ENCODE peak calls at places on chromosome 12, in six cellular contexts. One of them, this sample, is unnamed.

GRCh38 chr12:1932264-1932777 is 13.9 kb upstream of the CACNA2D4 start:
- DNase-seq in body of pancreas: peak
- DNase-seq in activated T-cell treated with anti-CD3 and anti-CD28 coated beads for 1 hour: no peak
- DNase-seq in neural progenitor cell: no peak
- DNase-seq in AG10803: peak
- DNase-seq in GF-D8: peak
- DNase-seq in this sample: no peak

GRCh38 chr12:82527165-82527780 is 159.4 kb upstream of the TMTC2 start:
- DNase-seq in activated T-cell treated with anti-CD3 and anti-CD28 coated beads for 1 hour: no peak
- DNase-seq in GF-D8: no peak
- DNase-seq in neural progenitor cell: peak
- DNase-seq in body of pancreas: peak
- DNase-seq in AG10803: peak
- DNase-seq in this sample: no peak

GRCh38 chr12:59811991-59812390 is 216.2 kb downstream of the SLC16A7 start:
- DNase-seq in AG10803: no peak
- DNase-seq in activated T-cell treated with anti-CD3 and anti-CD28 coated beads for 1 hour: no peak
- DNase-seq in body of pancreas: peak
- DNase-seq in GF-D8: no peak
- DNase-seq in neural progenitor cell: no peak
- DNase-seq in this sample: no peak

GRCh38 chr12:28958553-28959195 is 190.4 kb upstream of the FAR2 start:
- DNase-seq in AG10803: peak
- DNase-seq in activated T-cell treated with anti-CD3 and anti-CD28 coated beads for 1 hour: no peak
- DNase-seq in GF-D8: no peak
- DNase-seq in neural progenitor cell: no peak
- DNase-seq in body of pancreas: no peak
- DNase-seq in this sample: no peak

GRCh38 chr12:130478786-130479185 is 141.1 kb downstream of the PIWIL1 start:
- DNase-seq in GF-D8: no peak
- DNase-seq in activated T-cell treated with anti-CD3 and anti-CD28 coated beads for 1 hour: no peak
- DNase-seq in neural progenitor cell: no peak
- DNase-seq in body of pancreas: no peak
- DNase-seq in AG10803: no peak
- DNase-seq in this sample: no peak

GRCh38 chr12:109356586-109356985 is 8.9 kb downstream of the MYO1H start:
- DNase-seq in activated T-cell treated with anti-CD3 and anti-CD28 coated beads for 1 hour: no peak
- DNase-seq in neural progenitor cell: no peak
- DNase-seq in AG10803: no peak
- DNase-seq in GF-D8: no peak
- DNase-seq in body of pancreas: no peak
- DNase-seq in this sample: no peak

GRCh38 chr12:44525806-44526654 is 350.1 kb downstream of the NELL2 start:
- DNase-seq in GF-D8: no peak
- DNase-seq in neural progenitor cell: no peak
- DNase-seq in body of pancreas: no peak
- DNase-seq in AG10803: no peak
- DNase-seq in activated T-cell treated with anti-CD3 and anti-CD28 coated beads for 1 hour: no peak
- DNase-seq in this sample: no peak

GRCh38 chr12:55738113-55739024 is 4.6 kb upstream of the GDF11 start:
- DNase-seq in GF-D8: peak
- DNase-seq in activated T-cell treated with anti-CD3 and anti-CD28 coated beads for 1 hour: peak
- DNase-seq in neural progenitor cell: peak
- DNase-seq in body of pancreas: peak
- DNase-seq in AG10803: peak
- DNase-seq in this sample: peak

GRCh38 chr12:28463396-28463795 is 273.1 kb downstream of the CCDC91 start:
- DNase-seq in AG10803: no peak
- DNase-seq in body of pancreas: no peak
- DNase-seq in neural progenitor cell: no peak
- DNase-seq in GF-D8: no peak
- DNase-seq in activated T-cell treated with anti-CD3 and anti-CD28 coated beads for 1 hour: no peak
- DNase-seq in this sample: no peak

GRCh38 chr12:22231836-22232235 is 102.7 kb downstream of the ST8SIA1 start:
- DNase-seq in neural progenitor cell: peak
- DNase-seq in AG10803: no peak
- DNase-seq in GF-D8: no peak
- DNase-seq in activated T-cell treated with anti-CD3 and anti-CD28 coated beads for 1 hour: no peak
- DNase-seq in body of pancreas: no peak
- DNase-seq in this sample: no peak

GRCh38 chr12:27592548-27592947 is 68.5 kb downstream of the PPFIBP1 start:
- DNase-seq in activated T-cell treated with anti-CD3 and anti-CD28 coated beads for 1 hour: no peak
- DNase-seq in GF-D8: no peak
- DNase-seq in neural progenitor cell: no peak
- DNase-seq in AG10803: peak
- DNase-seq in body of pancreas: peak
- DNase-seq in this sample: no peak

GRCh38 chr12:111255261-111255660 is 113.6 kb downstream of the PHETA1 start:
- DNase-seq in activated T-cell treated with anti-CD3 and anti-CD28 coated beads for 1 hour: no peak
- DNase-seq in AG10803: no peak
- DNase-seq in GF-D8: no peak
- DNase-seq in neural progenitor cell: no peak
- DNase-seq in body of pancreas: no peak
- DNase-seq in this sample: no peak

GRCh38 chr12:93497456-93497855 is 30.1 kb downstream of the MRPL42 start:
- DNase-seq in body of pancreas: no peak
- DNase-seq in AG10803: no peak
- DNase-seq in activated T-cell treated with anti-CD3 and anti-CD28 coated beads for 1 hour: no peak
- DNase-seq in neural progenitor cell: no peak
- DNase-seq in GF-D8: no peak
- DNase-seq in this sample: no peak

GRCh38 chr12:112839386-112839972 is 47.9 kb downstream of the RPH3A start:
- DNase-seq in GF-D8: no peak
- DNase-seq in activated T-cell treated with anti-CD3 and anti-CD28 coated beads for 1 hour: no peak
- DNase-seq in neural progenitor cell: no peak
- DNase-seq in AG10803: peak
- DNase-seq in body of pancreas: no peak
- DNase-seq in this sample: peak

GRCh38 chr12:77667101-77667500 is 163.6 kb upstream of the NAV3 start:
- DNase-seq in GF-D8: no peak
- DNase-seq in neural progenitor cell: no peak
- DNase-seq in AG10803: no peak
- DNase-seq in body of pancreas: no peak
- DNase-seq in activated T-cell treated with anti-CD3 and anti-CD28 coated beads for 1 hour: no peak
- DNase-seq in this sample: peak

GRCh38 chr12:81668475-81668874 is 90.7 kb downstream of the PPFIA2 start:
- DNase-seq in activated T-cell treated with anti-CD3 and anti-CD28 coated beads for 1 hour: no peak
- DNase-seq in GF-D8: no peak
- DNase-seq in AG10803: peak
- DNase-seq in neural progenitor cell: no peak
- DNase-seq in body of pancreas: no peak
- DNase-seq in this sample: peak

GRCh38 chr12:109477185-109477962 is at the start of the genes KCTD10 and UBE3B:
- DNase-seq in neural progenitor cell: peak
- DNase-seq in AG10803: peak
- DNase-seq in activated T-cell treated with anti-CD3 and anti-CD28 coated beads for 1 hour: peak
- DNase-seq in body of pancreas: peak
- DNase-seq in GF-D8: peak
- DNase-seq in this sample: peak

GRCh38 chr12:22729898-22730443 is 105.0 kb downstream of the ETNK1 start:
- DNase-seq in neural progenitor cell: no peak
- DNase-seq in activated T-cell treated with anti-CD3 and anti-CD28 coated beads for 1 hour: no peak
- DNase-seq in body of pancreas: no peak
- DNase-seq in GF-D8: no peak
- DNase-seq in AG10803: peak
- DNase-seq in this sample: peak

GRCh38 chr12:55830601-55831406 is 1.4 kb upstream of the DNAJC14 start:
- DNase-seq in neural progenitor cell: peak
- DNase-seq in activated T-cell treated with anti-CD3 and anti-CD28 coated beads for 1 hour: peak
- DNase-seq in GF-D8: no peak
- DNase-seq in body of pancreas: peak
- DNase-seq in AG10803: peak
- DNase-seq in this sample: peak

GRCh38 chr12:130538343-130539095 is 177.6 kb downstream of the RIMBP2 start:
- DNase-seq in GF-D8: no peak
- DNase-seq in body of pancreas: no peak
- DNase-seq in activated T-cell treated with anti-CD3 and anti-CD28 coated beads for 1 hour: no peak
- DNase-seq in AG10803: no peak
- DNase-seq in neural progenitor cell: no peak
- DNase-seq in this sample: peak

GRCh38 chr12:90003688-90004087 is 295.1 kb upstream of the ATP2B1 start:
- DNase-seq in body of pancreas: no peak
- DNase-seq in AG10803: no peak
- DNase-seq in activated T-cell treated with anti-CD3 and anti-CD28 coated beads for 1 hour: no peak
- DNase-seq in neural progenitor cell: no peak
- DNase-seq in GF-D8: no peak
- DNase-seq in this sample: no peak